ENCODE peak calls at places on chromosomes 11 and 22, in five cellular contexts. One of them, this sample, is unnamed.

GRCh38 chr11:32435152-32435480 is 223 bp downstream of the WT1 start:
- DNase-seq in caudate nucleus: no peak
- DNase-seq in body of pancreas: no peak
- DNase-seq in fibroblast of villous mesenchyme: no peak
- DNase-seq in T-helper 1 cell: no peak
- DNase-seq in this sample: no peak

GRCh38 chr22:46287873-46288751 is 8.6 kb upstream of the GTSE1 start:
- DNase-seq in caudate nucleus: no peak
- DNase-seq in body of pancreas: no peak
- DNase-seq in fibroblast of villous mesenchyme: no peak
- DNase-seq in T-helper 1 cell: peak; percentile 86
- DNase-seq in this sample: no peak

GRCh38 chr22:29787371-29787980 is 20.3 kb downstream of the UQCR10 start:
- DNase-seq in caudate nucleus: no peak
- DNase-seq in body of pancreas: peak; percentile 56
- DNase-seq in fibroblast of villous mesenchyme: no peak
- DNase-seq in T-helper 1 cell: no peak
- DNase-seq in this sample: no peak

GRCh38 chr11:87076874-87077429 is 39.2 kb downstream of the TMEM135 start:
- DNase-seq in caudate nucleus: no peak
- DNase-seq in body of pancreas: no peak
- DNase-seq in fibroblast of villous mesenchyme: no peak
- DNase-seq in T-helper 1 cell: no peak
- DNase-seq in this sample: no peak

GRCh38 chr11:67312187-67313021 is 9.1 kb downstream of the SSH3 start:
- DNase-seq in caudate nucleus: no peak
- DNase-seq in body of pancreas: peak; percentile 47
- DNase-seq in fibroblast of villous mesenchyme: no peak
- DNase-seq in T-helper 1 cell: peak; percentile 52
- DNase-seq in this sample: peak; percentile 33

GRCh38 chr11:74678041-74678440 is 53.2 kb downstream of the CHRDL2 start:
- DNase-seq in caudate nucleus: no peak
- DNase-seq in body of pancreas: peak; percentile 6
- DNase-seq in fibroblast of villous mesenchyme: no peak
- DNase-seq in T-helper 1 cell: no peak
- DNase-seq in this sample: no peak

GRCh38 chr11:20055312-20055711 is 105.0 kb downstream of the DBX1 start:
- DNase-seq in caudate nucleus: no peak
- DNase-seq in body of pancreas: no peak
- DNase-seq in fibroblast of villous mesenchyme: no peak
- DNase-seq in T-helper 1 cell: no peak
- DNase-seq in this sample: no peak

GRCh38 chr11:123145220-123145619 is 49.8 kb downstream of the CLMP start:
- DNase-seq in caudate nucleus: no peak
- DNase-seq in body of pancreas: peak; percentile 87
- DNase-seq in fibroblast of villous mesenchyme: peak; percentile 92
- DNase-seq in T-helper 1 cell: no peak
- DNase-seq in this sample: no peak

GRCh38 chr11:15839061-15839460 is 517.3 kb downstream of the SOX6 start:
- DNase-seq in caudate nucleus: no peak
- DNase-seq in body of pancreas: no peak
- DNase-seq in fibroblast of villous mesenchyme: peak; percentile 41
- DNase-seq in T-helper 1 cell: no peak
- DNase-seq in this sample: no peak

GRCh38 chr11:40381481-40381880 is 1078.0 kb downstream of the LRRC4C start:
- DNase-seq in caudate nucleus: no peak
- DNase-seq in body of pancreas: no peak
- DNase-seq in fibroblast of villous mesenchyme: no peak
- DNase-seq in T-helper 1 cell: no peak
- DNase-seq in this sample: no peak

GRCh38 chr11:72079776-72080325 is 491 bp downstream of the NUMA1 start:
- DNase-seq in caudate nucleus: no peak
- DNase-seq in body of pancreas: peak; percentile 19
- DNase-seq in fibroblast of villous mesenchyme: peak; percentile 35
- DNase-seq in T-helper 1 cell: peak; percentile 11
- DNase-seq in this sample: no peak

GRCh38 chr11:125270106-125270505 is 105.6 kb downstream of the PKNOX2 start:
- DNase-seq in caudate nucleus: no peak
- DNase-seq in body of pancreas: no peak
- DNase-seq in fibroblast of villous mesenchyme: no peak
- DNase-seq in T-helper 1 cell: no peak
- DNase-seq in this sample: no peak

GRCh38 chr11:30758012-30758411 is 171.9 kb upstream of the MPPED2 start:
- DNase-seq in caudate nucleus: no peak
- DNase-seq in body of pancreas: no peak
- DNase-seq in fibroblast of villous mesenchyme: no peak
- DNase-seq in T-helper 1 cell: no peak
- DNase-seq in this sample: no peak

GRCh38 chr22:21712751-21713427 is 22.7 kb downstream of the YPEL1 start:
- DNase-seq in caudate nucleus: peak; percentile 36
- DNase-seq in body of pancreas: peak; percentile 71
- DNase-seq in fibroblast of villous mesenchyme: peak; percentile 77
- DNase-seq in T-helper 1 cell: peak; percentile 55
- DNase-seq in this sample: peak; percentile 34

GRCh38 chr11:113504071-113504470 is 28.9 kb upstream of the DRD2 start:
- DNase-seq in caudate nucleus: no peak
- DNase-seq in body of pancreas: no peak
- DNase-seq in fibroblast of villous mesenchyme: no peak
- DNase-seq in T-helper 1 cell: no peak
- DNase-seq in this sample: no peak

GRCh38 chr11:66492161-66492865 is 12.1 kb downstream of the DPP3 start:
- DNase-seq in caudate nucleus: no peak
- DNase-seq in body of pancreas: no peak
- DNase-seq in fibroblast of villous mesenchyme: no peak
- DNase-seq in T-helper 1 cell: no peak
- DNase-seq in this sample: no peak

GRCh38 chr11:69702239-69702668 is 1.6 kb downstream of the FGF19 start:
- DNase-seq in caudate nucleus: no peak
- DNase-seq in body of pancreas: no peak
- DNase-seq in fibroblast of villous mesenchyme: no peak
- DNase-seq in T-helper 1 cell: no peak
- DNase-seq in this sample: no peak

GRCh38 chr11:35087648-35088047 is 51.3 kb upstream of the CD44 start:
- DNase-seq in caudate nucleus: no peak
- DNase-seq in body of pancreas: no peak
- DNase-seq in fibroblast of villous mesenchyme: peak; percentile 73
- DNase-seq in T-helper 1 cell: no peak
- DNase-seq in this sample: no peak

GRCh38 chr22:38270091-38270972 is 2.5 kb downstream of the TMEM184B start:
- DNase-seq in caudate nucleus: no peak
- DNase-seq in body of pancreas: no peak
- DNase-seq in fibroblast of villous mesenchyme: peak; percentile 48
- DNase-seq in T-helper 1 cell: no peak
- DNase-seq in this sample: no peak

GRCh38 chr11:68313574-68314202 is 1.3 kb downstream of the LRP5 start:
- DNase-seq in caudate nucleus: no peak
- DNase-seq in body of pancreas: no peak
- DNase-seq in fibroblast of villous mesenchyme: peak; percentile 41
- DNase-seq in T-helper 1 cell: no peak
- DNase-seq in this sample: no peak

GRCh38 chr22:31141551-31141950 is 1.2 kb upstream of the PLA2G3 start:
- DNase-seq in caudate nucleus: no peak
- DNase-seq in body of pancreas: no peak
- DNase-seq in fibroblast of villous mesenchyme: no peak
- DNase-seq in T-helper 1 cell: no peak
- DNase-seq in this sample: no peak

GRCh38 chr11:47861762-47862161 is 13.6 kb upstream of the NUP160 start:
- DNase-seq in caudate nucleus: no peak
- DNase-seq in body of pancreas: no peak
- DNase-seq in fibroblast of villous mesenchyme: peak; percentile 67
- DNase-seq in T-helper 1 cell: peak; percentile 17
- DNase-seq in this sample: no peak

GRCh38 chr11:94794287-94795168 is 26.4 kb downstream of the AMOTL1 start:
- DNase-seq in caudate nucleus: no peak
- DNase-seq in body of pancreas: peak; percentile 81
- DNase-seq in fibroblast of villous mesenchyme: peak; percentile 90
- DNase-seq in T-helper 1 cell: no peak
- DNase-seq in this sample: no peak

This sample was measured in activated T-helper 9 cell treated with anti-CD3 and anti-CD28 coated beads, Interleukin-2, amount 50 U/mL, for 16 hours.